ENCODE peak calls at places on chromosomes 5 and 9, in seven cellular contexts. H is GM23248; Y is neuronal stem cell; S is neural progenitor cell; B is naive thymus-derived CD4-positive, alpha-beta T cell; D is effector memory CD4-positive, alpha-beta T cell; R is tibial nerve. E is an unnamed sample. For H3K36me3, the result is how much of the 10 kb centered on the place peaks cover.

GRCh38 chr9:16532681-16533450 is 337.6 kb downstream of the BNC2 start:
- DNase-seq in H (peak), Y (no peak), S (no peak), B (no peak), D (no peak), R (no peak), E (peak)

GRCh38 chr9:138098908-138099791 is 221.6 kb downstream of the CACNA1B start:
- DNase-seq in H (no peak), Y (no peak), S (no peak), B (no peak), D (no peak), R (no peak), E (no peak)

GRCh38 chr5:133041910-133042309 is 9.9 kb upstream of the HSPA4 start:
- DNase-seq in H (peak), Y (no peak), S (no peak), B (no peak), D (no peak), R (no peak), E (no peak)

GRCh38 chr5:126801992-126802294 is 25.0 kb downstream of the LMNB1 start:
- DNase-seq in H (peak), Y (no peak), S (no peak), B (peak), D (no peak), R (no peak), E (no peak)

GRCh38 chr5:73625905-73626811 is at the start of gene ARHGEF28:
- DNase-seq in H (peak), Y (peak), S (peak), B (no peak), D (no peak), R (peak), E (no peak)

GRCh38 chr9:127122176-127123151 is at the start of gene ANGPTL2:
- DNase-seq in H (peak), Y (peak), S (peak), B (no peak), D (no peak), R (peak), E (no peak)

GRCh38 chr5:177043958-177044357 is 21.5 kb downstream of the ZNF346 start:
- DNase-seq in H (no peak), Y (no peak), S (no peak), B (no peak), D (no peak), R (no peak), E (no peak)

GRCh38 chr5:32222723-32223470 is 48.8 kb upstream of the GOLPH3 start:
- DNase-seq in H (no peak), Y (no peak), S (no peak), B (no peak), D (no peak), R (no peak), E (no peak)

GRCh38 chr9:104905931-104906330 is 22.0 kb downstream of the ABCA1 start:
- DNase-seq in H (peak), Y (no peak), S (no peak), B (no peak), D (no peak), R (no peak), E (no peak)

GRCh38 chr9:95947118-95947517 is 71.6 kb downstream of the ERCC6L2 start:
- DNase-seq in H (no peak), Y (no peak), S (no peak), B (no peak), D (no peak), R (no peak), E (no peak)

GRCh38 chr9:17063535-17064135 is 71.2 kb upstream of the CNTLN start:
- DNase-seq in H (peak), Y (peak), S (peak), B (no peak), D (no peak), R (no peak), E (no peak)

GRCh38 chr9:36632892-36633291 is 60.2 kb downstream of the MELK start:
- DNase-seq in H (peak), Y (no peak), S (peak), B (peak), D (no peak), R (no peak), E (no peak)

GRCh38 chr9:132283863-132284262 is 70.9 kb downstream of the SETX start:
- DNase-seq in H (peak), Y (no peak), S (no peak), B (no peak), D (no peak), R (no peak), E (no peak)

GRCh38 chr5:34436761-34437501 is 219.2 kb upstream of the RAI14 start:
- DNase-seq in H (no peak), Y (no peak), S (no peak), B (no peak), D (no peak), R (no peak), E (no peak)

GRCh38 chr5:157383151-157383810 is 76.7 kb upstream of the NIPAL4 start:
- DNase-seq in H (no peak), Y (no peak), S (no peak), B (no peak), D (no peak), R (no peak), E (no peak)
- H3K36me3 ChIP-seq in H (under half), Y (under half), S (under half), B (under half), D (half or more), R (under half), E (under half)

GRCh38 chr5:135951257-135951656 is 3.5 kb downstream of the LECT2 start:
- DNase-seq in H (no peak), Y (no peak), S (no peak), B (no peak), D (no peak), R (no peak), E (no peak)
- H3K36me3 ChIP-seq in H (under half), Y (under half), S (under half), B (under half), D (under half), R (under half), E (under half)

GRCh38 chr9:113514748-113515147 is 51.2 kb downstream of the RGS3 start:
- DNase-seq in H (no peak), Y (no peak), S (no peak), B (no peak), D (no peak), R (no peak), E (no peak)
- H3K36me3 ChIP-seq in H (under half), Y (under half), S (under half), B (under half), D (under half), R (under half), E (under half)

GRCh38 chr9:80383347-80383746 is 811.6 kb downstream of the TLE4 start:
- DNase-seq in H (no peak), Y (no peak), S (no peak), B (no peak), D (no peak), R (no peak), E (no peak)
- H3K36me3 ChIP-seq in H (under half), Y (under half), S (under half), B (under half), D (under half), R (under half), E (under half)

GRCh38 chr9:136926749-136927148 is 17.8 kb downstream of the FBXW5 start:
- DNase-seq in H (no peak), Y (no peak), S (no peak), B (no peak), D (no peak), R (no peak), E (no peak)
- H3K36me3 ChIP-seq in H (under half), Y (under half), S (under half), B (under half), D (under half), R (under half), E (under half)

GRCh38 chr9:122277285-122277897 is 12.7 kb downstream of the MRRF start:
- DNase-seq in H (no peak), Y (no peak), S (no peak), B (no peak), D (no peak), R (no peak), E (no peak)
- H3K36me3 ChIP-seq in H (under half), Y (under half), S (under half), B (under half), D (under half), R (half or more), E (under half)

GRCh38 chr5:179882338-179882737 is 23.7 kb upstream of the MRNIP start:
- DNase-seq in H (no peak), Y (no peak), S (no peak), B (no peak), D (no peak), R (no peak), E (no peak)
- H3K36me3 ChIP-seq in H (under half), Y (under half), S (under half), B (under half), D (under half), R (half or more), E (under half)